ENCODE peak calls at places on chromosomes 2 and 18, in eight cellular contexts. V, S, R, L, J, T, P and A are unnamed samples.

GRCh38 chr2:127674241-127675209 is 805 bp downstream of the LIMS2 start:
- DNase-seq in V (no peak), S (no peak), R (no peak), L (no peak), J (no peak), T (no peak), P (no peak), A (peak; percentile 79)

GRCh38 chr2:20241973-20242726 is 17.2 kb upstream of the SDC1 start:
- DNase-seq in V (no peak), S (no peak), R (no peak), L (no peak), J (no peak), T (no peak), P (no peak), A (no peak)

GRCh38 chr2:10520154-10520553 is 72.0 kb upstream of the ODC1 start:
- DNase-seq in V (no peak), S (no peak), R (no peak), L (peak; percentile 13), J (no peak), T (no peak), P (no peak), A (no peak)

GRCh38 chr18:22346968-22347611 is 70.6 kb downstream of the CTAGE1 start:
- DNase-seq in V (peak; percentile 4), S (no peak), R (no peak), L (no peak), J (peak; percentile 84), T (no peak), P (no peak), A (peak; percentile 93)

GRCh38 chr2:72148975-72149555 is 1.4 kb upstream of the CYP26B1 start:
- DNase-seq in V (peak; percentile 63), S (no peak), R (peak; percentile 9), L (no peak), J (peak; percentile 54), T (no peak), P (peak; percentile 38), A (peak; percentile 74)

GRCh38 chr2:42663828-42664227 is 95.4 kb downstream of the MTA3 start:
- DNase-seq in V (peak; percentile 61), S (no peak), R (no peak), L (peak; percentile 13), J (no peak), T (no peak), P (no peak), A (no peak)

GRCh38 chr2:54239427-54239826 is 16.6 kb downstream of the TSPYL6 start:
- DNase-seq in V (no peak), S (peak; percentile 63), R (no peak), L (no peak), J (no peak), T (no peak), P (no peak), A (no peak)

GRCh38 chr2:106269591-106270291 is 75.6 kb upstream of the UXS1 start:
- DNase-seq in V (peak; percentile 6), S (no peak), R (peak; percentile 18), L (no peak), J (peak; percentile 90), T (no peak), P (peak; percentile 43), A (no peak)

GRCh38 chr2:205778326-205778725 is 96.0 kb downstream of the NRP2 start:
- DNase-seq in V (no peak), S (no peak), R (no peak), L (no peak), J (no peak), T (no peak), P (peak; percentile 61), A (no peak)

GRCh38 chr2:133878326-133878725 is 310.1 kb upstream of the NCKAP5 start:
- DNase-seq in V (no peak), S (no peak), R (no peak), L (no peak), J (no peak), T (no peak), P (no peak), A (no peak)

GRCh38 chr18:79442508-79443221 is 46.9 kb downstream of the NFATC1 start:
- DNase-seq in V (peak; percentile 94), S (no peak), R (no peak), L (peak; percentile 19), J (no peak), T (peak; percentile 30), P (no peak), A (no peak)

GRCh38 chr2:105690566-105690965 is 54.1 kb upstream of the NCK2 start:
- DNase-seq in V (no peak), S (no peak), R (no peak), L (no peak), J (no peak), T (no peak), P (no peak), A (no peak)

GRCh38 chr2:181319291-181319690 is 137.9 kb upstream of the ITGA4 start:
- DNase-seq in V (no peak), S (no peak), R (no peak), L (no peak), J (no peak), T (no peak), P (no peak), A (no peak)

GRCh38 chr2:95271381-95271971 is 2.8 kb upstream of the PROM2 start:
- DNase-seq in V (no peak), S (no peak), R (no peak), L (no peak), J (peak; percentile 42), T (no peak), P (no peak), A (peak; percentile 53)

GRCh38 chr2:47334356-47335136 is 68.4 kb upstream of the MSH2 start:
- DNase-seq in V (no peak), S (no peak), R (no peak), L (no peak), J (no peak), T (no peak), P (peak; percentile 67), A (no peak)

GRCh38 chr2:105607920-105608504 is 136.7 kb upstream of the NCK2 start:
- DNase-seq in V (no peak), S (no peak), R (no peak), L (no peak), J (no peak), T (peak; percentile 9), P (no peak), A (no peak)

DNA sequence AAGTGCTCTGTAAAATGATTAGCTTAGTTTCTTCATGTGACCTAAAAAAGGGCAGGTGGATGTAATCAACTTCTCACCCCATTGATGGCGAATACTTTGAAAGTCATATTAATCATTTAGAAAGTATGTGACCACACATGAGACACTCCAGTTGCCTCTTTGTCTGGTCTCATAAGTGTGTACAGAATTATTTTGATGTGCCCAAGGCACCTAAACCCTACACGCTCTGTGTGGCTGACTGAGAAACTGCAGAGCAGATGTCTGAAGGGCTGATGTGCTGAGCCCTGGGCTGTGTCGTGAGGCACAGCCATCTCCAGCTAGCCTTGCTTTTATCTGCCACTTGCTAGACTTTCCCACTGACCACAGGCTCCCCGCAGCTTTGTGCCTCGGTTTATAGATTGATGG is 26.9 kb downstream of the SGPP2 start:
- DNase-seq in V (no peak), S (no peak), R (no peak), L (no peak), J (no peak), T (no peak), P (no peak), A (no peak)
- TF ChIP-seq CTCF in V (no peak), S (no peak), R (no peak), L (no peak), J (no peak), T (no peak), P (no peak), A (no peak)

GRCh38 chr2:201126308-201127127 is 10.6 kb downstream of the CFLAR start:
- DNase-seq in V (no peak), S (no peak), R (no peak), L (peak; percentile 23), J (no peak), T (no peak), P (no peak), A (no peak)
- H3K4me3 ChIP-seq in V (peak overlapping the region; percentile 29), S (no peak overlapping the region), R (peak overlapping the region; percentile 37), L (peak overlapping the region; percentile 51), J (no peak overlapping the region), T (no peak overlapping the region), P (no peak overlapping the region), A (peak overlapping the region; percentile 62)

GRCh38 chr18:56238576-56238975 is 399.8 kb downstream of the TXNL1 start:
- DNase-seq in V (peak; percentile 24), S (no peak), R (no peak), L (no peak), J (no peak), T (no peak), P (peak; percentile 16), A (no peak)
- TF ChIP-seq CTCF in V (no peak), S (no peak), R (no peak), L (no peak), J (no peak), T (no peak), P (peak; percentile 29), A (no peak)

GRCh38 chr2:201216918-201217317 is 34.0 kb downstream of the CASP10 start:
- DNase-seq in V (no peak), S (no peak), R (no peak), L (no peak), J (no peak), T (no peak), P (no peak), A (no peak)

GRCh38 chr2:201219328-201220096 is 36.6 kb downstream of the CASP10 start:
- DNase-seq in V (no peak), S (no peak), R (no peak), L (no peak), J (no peak), T (no peak), P (peak; percentile 22), A (no peak)

GRCh38 chr2:201218780-201219179 is 35.8 kb downstream of the CASP10 start:
- DNase-seq in V (no peak), S (no peak), R (no peak), L (no peak), J (no peak), T (no peak), P (peak; percentile 66), A (no peak)

GRCh38 chr2:201223089-201224073 is 37.0 kb upstream of the CASP8 start:
- DNase-seq in V (peak; percentile 25), S (no peak), R (no peak), L (no peak), J (no peak), T (no peak), P (no peak), A (no peak)

GRCh38 chr2:201220102-201220570 is 37.2 kb downstream of the CASP10 start:
- DNase-seq in V (no peak), S (no peak), R (no peak), L (peak; percentile 15), J (no peak), T (peak; percentile 74), P (peak; percentile 41), A (no peak)
- H3K4me3 ChIP-seq in V (no peak overlapping the region), S (no peak overlapping the region), R (no peak overlapping the region), L (no peak overlapping the region), J (no peak overlapping the region), T (no peak overlapping the region), P (no peak overlapping the region), A (no peak overlapping the region)